ENCODE peak calls at places on chromosomes 7 and 10, in five cellular contexts. One of them, this sample, is unnamed.

GRCh38 chr10:98041352-98042043 is 11.1 kb upstream of the CRTAC1 start:
- DNase-seq in occipital lobe: peak; percentile 42
- DNase-seq in AG09319: peak; percentile 4
- DNase-seq in hippocampal formation: peak; percentile 63
- DNase-seq in RWPE1: peak; percentile 69
- DNase-seq in this sample: peak; percentile 78

GRCh38 chr7:70679666-70680065 is 452.3 kb upstream of the GALNT17 start:
- DNase-seq in occipital lobe: no peak
- DNase-seq in AG09319: no peak
- DNase-seq in hippocampal formation: no peak
- DNase-seq in RWPE1: no peak
- DNase-seq in this sample: no peak

GRCh38 chr10:79354615-79355014 is 7.3 kb downstream of the PPIF start:
- DNase-seq in occipital lobe: no peak
- DNase-seq in AG09319: no peak
- DNase-seq in hippocampal formation: no peak
- DNase-seq in RWPE1: no peak
- DNase-seq in this sample: no peak

GRCh38 chr7:129078455-129078854 is 23.5 kb upstream of the TNPO3 start:
- DNase-seq in occipital lobe: no peak
- DNase-seq in AG09319: no peak
- DNase-seq in hippocampal formation: no peak
- DNase-seq in RWPE1: no peak
- DNase-seq in this sample: no peak

GRCh38 chr10:91596821-91597396 is 36.0 kb downstream of the PPP1R3C start:
- DNase-seq in occipital lobe: no peak
- DNase-seq in AG09319: no peak
- DNase-seq in hippocampal formation: no peak
- DNase-seq in RWPE1: peak; percentile 34
- DNase-seq in this sample: no peak

GRCh38 chr10:78512205-78512550 is 478.5 kb downstream of the RPS24 start:
- DNase-seq in occipital lobe: no peak
- DNase-seq in AG09319: no peak
- DNase-seq in hippocampal formation: no peak
- DNase-seq in RWPE1: no peak
- DNase-seq in this sample: no peak

GRCh38 chr10:70462349-70462984 is 16.1 kb upstream of the PALD1 start:
- DNase-seq in occipital lobe: peak; percentile 67
- DNase-seq in AG09319: no peak
- DNase-seq in hippocampal formation: peak; percentile 72
- DNase-seq in RWPE1: no peak
- DNase-seq in this sample: peak; percentile 70

GRCh38 chr10:131494451-131494850 is 182.9 kb upstream of the TCERG1L start:
- DNase-seq in occipital lobe: no peak
- DNase-seq in AG09319: no peak
- DNase-seq in hippocampal formation: no peak
- DNase-seq in RWPE1: no peak
- DNase-seq in this sample: no peak

GRCh38 chr7:137717811-137718271 is 128.9 kb downstream of the DGKI start:
- DNase-seq in occipital lobe: peak; percentile 64
- DNase-seq in AG09319: no peak
- DNase-seq in hippocampal formation: peak; percentile 11
- DNase-seq in RWPE1: no peak
- DNase-seq in this sample: peak; percentile 7

GRCh38 chr10:131703941-131704340 is 196.9 kb upstream of the PPP2R2D start:
- DNase-seq in occipital lobe: no peak
- DNase-seq in AG09319: no peak
- DNase-seq in hippocampal formation: no peak
- DNase-seq in RWPE1: no peak
- DNase-seq in this sample: no peak

GRCh38 chr10:63636812-63637211 is 115.6 kb downstream of the REEP3 start:
- DNase-seq in occipital lobe: no peak
- DNase-seq in AG09319: no peak
- DNase-seq in hippocampal formation: no peak
- DNase-seq in RWPE1: no peak
- DNase-seq in this sample: no peak

GRCh38 chr10:51321968-51322367 is 247.7 kb downstream of the PRKG1 start:
- DNase-seq in occipital lobe: no peak
- DNase-seq in AG09319: no peak
- DNase-seq in hippocampal formation: no peak
- DNase-seq in RWPE1: no peak
- DNase-seq in this sample: no peak

This sample was measured in globus pallidus.